ENCODE peak calls at places on chromosomes 16 and 17, in seven cellular contexts. C is endodermal cell; X is stimulated activated CD4-positive, alpha-beta T cell treated with anti-CD3 and anti-CD28 coated beads, Interleukin-1b, Interleukin-23, amount 100 ng/mL, for 24 hours; D is nephron progenitor cell; K is AG10803; G is right cardiac atrium; B is NCI-H146. Y is an unnamed sample.

GRCh38 chr16:66656547-66656946 is 40.0 kb downstream of the CMTM4 start:
- DNase-seq in C (no peak), X (no peak), D (no peak), K (no peak), G (no peak), B (no peak), Y (no peak)

GRCh38 chr17:44105483-44105882 is 18.0 kb downstream of the HDAC5 start:
- DNase-seq in C (peak), X (no peak), D (no peak), K (no peak), G (no peak), B (peak), Y (no peak)

GRCh38 chr16:56269824-56270684 is 78.8 kb downstream of the GNAO1 start:
- DNase-seq in C (peak), X (no peak), D (peak), K (peak), G (no peak), B (no peak), Y (no peak)

GRCh38 chr17:559699-560378 is 154.8 kb downstream of the VPS53 start:
- DNase-seq in C (no peak), X (no peak), D (no peak), K (peak), G (peak), B (no peak), Y (no peak)

GRCh38 chr17:28551421-28552186 is 820 bp downstream of the UNC119 start:
- DNase-seq in C (peak), X (no peak), D (no peak), K (peak), G (no peak), B (peak), Y (no peak)

GRCh38 chr16:54873081-54873480 is 57.6 kb upstream of the IRX5 start:
- DNase-seq in C (no peak), X (no peak), D (no peak), K (peak), G (no peak), B (no peak), Y (no peak)

GRCh38 chr17:55433629-55434422 is 12.2 kb upstream of the MMD start:
- DNase-seq in C (no peak), X (no peak), D (no peak), K (peak), G (no peak), B (no peak), Y (no peak)

GRCh38 chr17:8939496-8940334 is 25.8 kb downstream of the PIK3R5 start:
- DNase-seq in C (peak), X (no peak), D (no peak), K (no peak), G (no peak), B (no peak), Y (no peak)

GRCh38 chr17:4276514-4276913 is 12.7 kb upstream of the ANKFY1 start:
- DNase-seq in C (no peak), X (no peak), D (no peak), K (peak), G (no peak), B (no peak), Y (no peak)

GRCh38 chr17:77963441-77963840 is 4.9 kb downstream of the TNRC6C start:
- DNase-seq in C (no peak), X (no peak), D (no peak), K (peak), G (no peak), B (no peak), Y (no peak)

GRCh38 chr17:79395046-79395445 is 215.8 kb downstream of the RBFOX3 start:
- DNase-seq in C (no peak), X (no peak), D (no peak), K (no peak), G (no peak), B (no peak), Y (no peak)

GRCh38 chr16:85910854-85911247 is 11.9 kb downstream of the IRF8 start:
- DNase-seq in C (no peak), X (no peak), D (no peak), K (no peak), G (no peak), B (no peak), Y (no peak)

GRCh38 chr17:26773189-26774188 is 520.4 kb upstream of the WSB1 start:
- DNase-seq in C (no peak), X (no peak), D (no peak), K (no peak), G (peak), B (no peak), Y (no peak)

GRCh38 chr16:72549878-72550277 is 377.9 kb upstream of the PMFBP1 start:
- DNase-seq in C (no peak), X (no peak), D (no peak), K (no peak), G (no peak), B (no peak), Y (no peak)

GRCh38 chr17:81715107-81715871 is 3.2 kb downstream of the SLC25A10 start:
- DNase-seq in C (no peak), X (no peak), D (no peak), K (no peak), G (no peak), B (no peak), Y (no peak)

GRCh38 chr17:15485045-15485444 is 17.6 kb upstream of the CDRT4 start:
- DNase-seq in C (no peak), X (no peak), D (no peak), K (no peak), G (no peak), B (no peak), Y (no peak)

GRCh38 chr16:49600976-49601375 is 227.4 kb downstream of the C16orf78 start:
- DNase-seq in C (peak), X (no peak), D (no peak), K (no peak), G (no peak), B (no peak), Y (no peak)

GRCh38 chr17:50274142-50274944 is at the start of gene TMEM92:
- DNase-seq in C (peak), X (no peak), D (peak), K (no peak), G (no peak), B (peak), Y (no peak)

GRCh38 chr16:3012828-3013420 is at the start of gene CLDN9:
- DNase-seq in C (peak), X (no peak), D (no peak), K (no peak), G (no peak), B (peak), Y (no peak)

GRCh38 chr16:11254913-11255736 is 879 bp downstream of the SOCS1 start:
- DNase-seq in C (peak), X (no peak), D (peak), K (peak), G (peak), B (peak), Y (no peak)

GRCh38 chr17:73720187-73720834 is 76.1 kb upstream of the SDK2 start:
- DNase-seq in C (peak), X (no peak), D (no peak), K (no peak), G (no peak), B (peak), Y (no peak)

GRCh38 chr17:15944720-15945492 is at the start of gene ADORA2B:
- DNase-seq in C (peak), X (peak), D (peak), K (peak), G (peak), B (peak), Y (peak)

Y was measured in HL-60.